ENCODE peak calls at places on chromosomes 13 and 19, in seven cellular contexts. Y, W, U, G, M, T and I are unnamed samples.

GRCh38 chr19:35644987-35645679 is 3.0 kb upstream of the COX6B1 start:
- DNase-seq in T (peak; percentile 40), G (peak; percentile 88), U (peak; percentile 48), Y (peak; percentile 94), M (peak; percentile 71), W (no peak), I (peak; percentile 49)

GRCh38 chr13:109180905-109181425 is 551.6 kb downstream of the MYO16 start:
- DNase-seq in G (no peak), U (no peak), W (peak; percentile 48), Y (no peak), M (peak; percentile 73), T (peak; percentile 95), I (peak; percentile 47)

GRCh38 chr19:30158893-30159245 is 213.3 kb upstream of the ZNF536 start:
- DNase-seq in Y (no peak), T (no peak), U (no peak), M (no peak), G (no peak), W (no peak), I (no peak)

GRCh38 chr19:49315111-49315510 is 9.9 kb downstream of the SLC6A16 start:
- DNase-seq in T (no peak), M (no peak), U (no peak), W (no peak), G (no peak), Y (no peak), I (no peak)

GRCh38 chr13:111388851-111389500 is 68.5 kb downstream of the TEX29 start:
- DNase-seq in G (no peak), M (no peak), T (no peak), U (no peak), Y (peak; percentile 80), W (no peak), I (no peak)

GRCh38 chr13:36450534-36450933 is 18.2 kb downstream of the CCNA1 start:
- DNase-seq in T (no peak), G (no peak), Y (no peak), W (no peak), M (no peak), U (no peak), I (no peak)

GRCh38 chr19:49223472-49223871 is 65.9 kb downstream of the TRPM4 start:
- DNase-seq in U (no peak), T (no peak), Y (peak; percentile 46), W (no peak), G (no peak), M (no peak), I (no peak)

GRCh38 chr19:36182612-36183454 is 30.6 kb upstream of the COX7A1 start:
- DNase-seq in G (no peak), M (no peak), Y (no peak), T (peak; percentile 25), W (peak; percentile 2), U (no peak), I (no peak)

GRCh38 chr13:81017525-81018152 is 676.7 kb upstream of the SPRY2 start:
- DNase-seq in G (no peak), M (peak; percentile 31), T (peak; percentile 34), Y (no peak), U (no peak), W (peak; percentile 57), I (peak; percentile 72)

GRCh38 chr19:7533281-7533819 is 2.2 kb upstream of the PNPLA6 start:
- DNase-seq in T (peak; percentile 71), G (peak; percentile 74), W (no peak), M (peak; percentile 67), Y (peak; percentile 94), U (no peak), I (peak; percentile 74)

GRCh38 chr19:6470173-6470572 is 6.1 kb downstream of the CRB3 start:
- DNase-seq in Y (no peak), G (no peak), U (no peak), M (no peak), W (no peak), T (no peak), I (no peak)